ENCODE peak calls at places on chromosome 3, in four cellular contexts. M is HepG2, K is H1, X is GM12878. U is an unnamed sample.

GRCh38 chr3:36792342-36792741 is 28.0 kb upstream of the DCLK3 start:
- DNase-seq in M (peak), K (peak), X (no peak), U (peak)

GRCh38 chr3:187808466-187809291 is 63.4 kb upstream of the BCL6 start:
- DNase-seq in M (peak), K (no peak), X (no peak), U (no peak)

GRCh38 chr3:195056506-195056905 is 214.5 kb downstream of the XXYLT1 start:
- DNase-seq in M (no peak), K (no peak), X (no peak), U (no peak)

GRCh38 chr3:72698154-72698917 is 149.9 kb downstream of the SHQ1 start:
- DNase-seq in M (no peak), K (no peak), X (no peak), U (no peak)

GRCh38 chr3:121661376-121661775 is 673 bp upstream of the HCLS1 start:
- DNase-seq in M (no peak), K (no peak), X (no peak), U (no peak)

GRCh38 chr3:197667968-197668367 is 68.7 kb downstream of the RUBCN start:
- DNase-seq in M (peak), K (no peak), X (no peak), U (peak)

GRCh38 chr3:160368804-160369203 is 30.2 kb downstream of the IFT80 start:
- DNase-seq in M (no peak), K (no peak), X (no peak), U (no peak)

GRCh38 chr3:126546549-126547239 is 12.0 kb downstream of the C3orf22 start:
- DNase-seq in M (no peak), K (peak), X (no peak), U (no peak)

GRCh38 chr3:120693439-120694172 is 11.6 kb upstream of the HGD start:
- DNase-seq in M (peak), K (no peak), X (no peak), U (no peak)

GRCh38 chr3:171383206-171384018 is 76.8 kb downstream of the TNIK start:
- DNase-seq in M (no peak), K (no peak), X (no peak), U (no peak)

GRCh38 chr3:180624714-180625113 is 22.8 kb downstream of the TTC14 start:
- DNase-seq in M (no peak), K (no peak), X (peak), U (no peak)

GRCh38 chr3:197335428-197336132 is 37.2 kb upstream of the DLG1 start:
- DNase-seq in M (no peak), K (peak), X (no peak), U (peak)

GRCh38 chr3:8239095-8239494 is 262.5 kb upstream of the LMCD1 start:
- DNase-seq in M (no peak), K (no peak), X (no peak), U (no peak)

GRCh38 chr3:65716372-65716771 is 322.3 kb downstream of the MAGI1 start:
- DNase-seq in M (no peak), K (no peak), X (no peak), U (no peak)

GRCh38 chr3:31823184-31823583 is 157.9 kb downstream of the OSBPL10 start:
- DNase-seq in M (no peak), K (no peak), X (no peak), U (no peak)

GRCh38 chr3:105537371-105538075 is 170.8 kb downstream of the ALCAM start:
- DNase-seq in M (no peak), K (no peak), X (no peak), U (no peak)

GRCh38 chr3:79167651-79168416 is 600.0 kb downstream of the ROBO1 start:
- DNase-seq in M (no peak), K (no peak), X (no peak), U (no peak)

GRCh38 chr3:114878119-114878839 is 268.8 kb downstream of the ZBTB20 start:
- DNase-seq in M (no peak), K (no peak), X (no peak), U (no peak)

GRCh38 chr3:64340636-64341240 is 115.5 kb upstream of the PRICKLE2 start:
- DNase-seq in M (no peak), K (no peak), X (no peak), U (no peak)

GRCh38 chr3:122299222-122299621 is 25.8 kb upstream of the CSTA start:
- DNase-seq in M (no peak), K (no peak), X (peak), U (no peak)

GRCh38 chr3:157793745-157794144 is 290.5 kb upstream of the VEPH1 start:
- DNase-seq in M (no peak), K (no peak), X (no peak), U (no peak)

GRCh38 chr3:15768421-15769255 is 29.1 kb downstream of the ANKRD28 start:
- DNase-seq in M (peak), K (no peak), X (peak), U (peak)
- TF ChIP-seq HDAC2 in M (no peak), K (no peak), X (no peak), U (no peak)

GRCh38 chr3:71582612-71583568 is 638 bp downstream of the FOXP1 start:
- DNase-seq in M (peak), K (peak), X (no peak), U (peak)
- TF ChIP-seq HDAC6 in M (no peak), K (no peak), X (peak), U (no peak)

DNA sequence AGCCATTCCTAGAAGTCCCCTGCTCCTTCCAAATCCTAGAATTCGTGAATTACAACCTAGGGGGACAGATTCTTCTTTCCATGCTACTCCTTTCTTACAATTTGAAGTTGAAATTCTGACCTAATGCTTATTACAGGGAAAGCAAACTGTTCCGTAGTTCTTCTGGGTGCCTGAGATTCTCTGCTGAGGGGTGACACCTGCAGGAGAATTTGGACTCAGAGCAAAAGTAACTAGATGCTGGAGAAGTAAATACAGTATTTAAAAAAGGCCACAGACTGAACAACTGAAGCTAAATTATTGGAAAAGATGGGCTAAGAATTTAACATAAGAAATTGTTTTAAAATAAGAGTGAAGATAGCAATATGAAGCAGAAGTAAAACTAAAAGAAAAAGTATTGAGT is 37.9 kb downstream of the ACAD9 start:
- DNase-seq in M (no peak), K (no peak), X (no peak), U (no peak)
- TF ChIP-seq CEBPB in M (no peak), K (no peak), X (no peak), U (no peak)

DNA sequence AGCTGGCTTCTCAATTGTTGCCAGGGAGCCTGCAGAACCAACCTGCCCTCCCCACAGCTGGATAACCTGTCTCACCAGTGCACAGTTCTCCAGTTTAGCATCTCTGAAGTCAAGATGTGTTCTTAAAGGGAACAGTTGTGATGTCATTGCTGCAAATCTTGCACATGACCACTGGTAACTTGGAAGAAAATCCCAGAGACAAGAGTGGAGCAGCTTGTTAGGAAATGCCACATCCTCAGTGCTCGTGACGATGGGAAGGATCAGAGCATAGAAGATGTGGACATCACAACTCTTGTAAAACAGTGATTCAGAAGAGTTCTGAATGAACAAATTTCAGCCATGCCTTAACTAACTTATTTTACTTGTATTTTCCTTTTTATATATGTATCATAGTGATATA is 36.1 kb upstream of the LIMD1 start:
- DNase-seq in M (no peak), K (no peak), X (no peak), U (no peak)
- TF ChIP-seq HDAC2 in M (no peak), K (no peak), X (no peak), U (no peak)

DNA sequence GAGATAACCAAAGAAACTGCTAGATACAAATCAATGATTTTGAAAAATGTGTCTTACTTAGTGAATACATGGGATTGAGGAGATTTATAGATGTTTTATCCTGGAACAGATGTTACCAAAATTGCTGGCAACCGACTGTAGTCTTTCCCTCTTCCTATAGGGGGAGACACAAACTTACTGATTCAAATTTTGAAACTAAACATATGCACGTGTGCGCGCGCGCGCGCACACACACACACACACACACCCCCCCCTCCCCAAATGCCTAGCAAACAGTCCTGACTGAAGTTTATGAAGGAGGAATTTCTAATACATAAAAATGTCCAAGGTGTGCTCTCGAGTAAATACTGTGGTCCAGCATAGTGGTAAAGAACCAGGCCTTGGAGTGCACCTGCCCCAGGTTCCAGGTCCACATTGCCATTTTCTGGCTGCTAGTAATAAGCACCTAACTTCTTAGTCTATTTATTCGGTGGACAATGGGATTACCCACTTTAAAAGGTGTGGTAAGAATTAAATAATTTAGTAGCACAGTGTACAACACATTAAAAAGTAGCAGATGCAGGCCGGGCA is 18.5 kb upstream of the C3orf62 start:
- DNase-seq in M (peak), K (no peak), X (no peak), U (peak)
- TF ChIP-seq HDAC6 in M (no peak), K (no peak), X (no peak), U (no peak)

DNA sequence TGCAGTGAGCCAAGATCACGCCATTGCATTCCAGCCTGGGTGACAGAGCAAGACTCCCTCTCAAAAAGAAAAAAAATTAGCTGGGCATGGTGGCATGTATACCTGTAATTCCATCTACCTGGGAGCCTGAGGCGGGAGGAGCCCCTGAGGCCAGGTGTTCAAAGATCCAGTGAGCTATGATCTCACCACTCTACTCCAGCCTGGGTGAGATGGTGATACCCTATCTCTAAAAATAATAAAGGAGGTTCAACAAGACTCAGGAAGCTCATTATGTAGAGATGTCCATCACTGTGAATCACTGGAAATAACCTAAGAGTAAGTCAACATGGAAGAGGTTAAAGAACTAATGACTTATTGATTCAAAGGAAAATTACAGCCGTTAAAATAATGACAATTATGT is 19.8 kb upstream of the RAB7A start:
- DNase-seq in M (no peak), K (no peak), X (no peak), U (no peak)
- TF ChIP-seq CEBPB in M (no peak), K (no peak), X (no peak), U (no peak)

U was measured in K562.